ENCODE peak calls at places on chromosomes 7 and 10, in four cellular contexts. W is stomach, I is GM12878, C is adrenal gland. M is an unnamed sample.

GRCh38 chr7:7438851-7439250 is 96.8 kb downstream of the COL28A1 start:
- DNase-seq in W (no peak), I (no peak), C (no peak), M (no peak)

GRCh38 chr7:36986429-36987362 is 262.4 kb upstream of the AOAH start:
- DNase-seq in W (peak), I (no peak), C (peak), M (peak)

GRCh38 chr10:29712108-29712507 is 77.3 kb upstream of the SVIL start:
- DNase-seq in W (no peak), I (no peak), C (no peak), M (no peak)

GRCh38 chr10:29841724-29842649 is 207.2 kb upstream of the SVIL start:
- DNase-seq in W (peak), I (no peak), C (no peak), M (no peak)

GRCh38 chr7:137734221-137734620 is 112.6 kb downstream of the DGKI start:
- DNase-seq in W (no peak), I (no peak), C (no peak), M (no peak)

GRCh38 chr10:28089467-28089866 is 90.6 kb upstream of the ODAD2 start:
- DNase-seq in W (no peak), I (no peak), C (no peak), M (no peak)

GRCh38 chr7:149075286-149075685 is 15.2 kb downstream of the ZNF786 start:
- DNase-seq in W (no peak), I (no peak), C (no peak), M (no peak)

GRCh38 chr10:78259394-78259793 is 225.7 kb downstream of the RPS24 start:
- DNase-seq in W (no peak), I (no peak), C (no peak), M (no peak)

DNA sequence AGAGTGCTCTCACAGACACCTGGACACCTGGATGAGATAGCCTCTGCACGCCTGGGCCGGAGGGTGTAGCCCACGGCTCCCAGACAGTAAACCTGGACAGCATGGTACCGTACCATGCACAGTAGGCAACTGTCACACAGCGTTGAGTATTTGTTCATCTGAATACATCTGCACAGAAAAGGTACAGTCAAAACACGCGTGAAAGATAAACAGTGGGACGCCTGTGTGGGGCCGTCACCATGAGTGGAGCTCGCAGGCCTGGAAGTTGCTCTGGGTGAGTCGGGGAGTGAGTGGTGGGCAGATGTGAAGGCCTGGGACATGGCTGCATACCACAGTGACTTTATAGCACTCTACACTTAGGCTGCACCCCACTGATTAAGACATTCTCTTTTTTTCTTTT is 280.0 kb upstream of the SHH start:
- DNase-seq in W (no peak), I (no peak), C (no peak), M (no peak)
- TF ChIP-seq CTCF in W (no peak), I (no peak), C (no peak), M (no peak)

GRCh38 chr10:102245101-102245931 is at the start of gene GBF1:
- DNase-seq in W (peak), I (peak), C (peak), M (peak)
- TF ChIP-seq POLR2A in W (no peak), I (peak), C (peak), M (peak)

GRCh38 chr10:125144209-125144608 is 16.2 kb downstream of the CTBP2 start:
- DNase-seq in W (no peak), I (no peak), C (no peak), M (no peak)
- TF ChIP-seq CTCF in W (no peak), I (no peak), C (no peak), M (no peak)

DNA sequence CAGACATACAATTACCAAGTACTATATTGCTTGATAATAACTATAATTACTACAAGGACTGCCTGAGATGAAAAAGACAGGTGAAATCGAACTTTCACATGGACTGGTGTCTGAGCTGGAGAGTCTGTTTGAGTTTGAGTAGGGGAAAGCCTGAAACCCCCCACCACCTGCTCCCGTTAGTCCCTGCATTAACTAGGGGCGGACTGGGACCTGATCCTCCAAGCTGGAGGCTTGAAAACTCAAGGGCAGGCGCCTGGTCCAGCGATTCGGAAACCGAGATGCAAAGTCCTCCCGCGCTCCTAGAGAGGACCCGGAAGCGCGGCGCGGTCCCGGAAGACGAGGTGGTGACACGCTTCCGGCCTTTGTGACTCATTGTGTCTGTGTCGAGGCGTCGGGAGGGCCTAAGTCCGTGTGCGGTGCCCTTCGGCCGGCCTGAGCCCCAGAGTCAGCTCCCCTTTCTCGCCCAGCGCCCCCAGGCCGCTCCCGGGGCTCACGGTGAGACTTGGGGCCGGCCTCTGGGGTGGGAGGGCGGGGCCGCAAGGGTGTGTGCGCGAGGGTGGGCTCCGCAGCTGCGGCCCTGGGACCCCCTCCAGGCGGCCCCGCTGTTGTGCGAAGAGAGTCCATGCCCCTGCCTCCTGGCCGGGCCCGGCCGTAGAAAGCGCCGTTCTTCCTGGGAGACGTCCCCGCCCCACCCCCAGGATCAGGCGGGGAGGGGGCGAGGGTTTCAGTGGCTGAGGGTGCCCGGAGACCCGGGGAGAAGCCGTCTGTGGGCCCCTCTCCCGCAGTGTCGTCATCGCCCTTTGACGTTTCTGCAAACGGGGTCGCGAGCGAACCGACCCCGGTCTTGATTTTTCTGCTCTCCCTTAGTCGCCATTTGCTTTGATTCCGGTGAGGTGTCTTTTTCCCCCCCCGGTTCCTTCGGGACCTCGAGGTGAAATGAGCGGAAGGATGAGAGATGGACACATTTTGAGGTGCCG is at the start of gene ZKSCAN1:
- DNase-seq in W (peak), I (peak), C (peak), M (peak)
- TF ChIP-seq POLR2A in W (no peak), I (peak), C (peak), M (peak)

GRCh38 chr10:43648083-43648391 is 644 bp downstream of the ZNF32 start:
- DNase-seq in W (no peak), I (no peak), C (no peak), M (no peak)
- TF ChIP-seq CTCF in W (no peak), I (no peak), C (no peak), M (no peak)

GRCh38 chr10:3784510-3785250 is at the start of gene KLF6:
- DNase-seq in W (peak), I (no peak), C (peak), M (no peak)
- TF ChIP-seq POLR2A in W (no peak), I (peak), C (peak), M (peak)

GRCh38 chr7:99407849-99408346 is 499 bp downstream of the PDAP1 start:
- DNase-seq in W (peak), I (no peak), C (peak), M (peak)

GRCh38 chr7:99409192-99409572 is 413 bp downstream of the BUD31 start:
- DNase-seq in W (no peak), I (no peak), C (peak), M (no peak)

GRCh38 chr7:99406557-99406956 is 1.8 kb downstream of the PDAP1 start:
- DNase-seq in W (no peak), I (no peak), C (no peak), M (no peak)

GRCh38 chr7:99409814-99410213 is 1.0 kb downstream of the BUD31 start:
- DNase-seq in W (no peak), I (no peak), C (no peak), M (no peak)

GRCh38 chr7:99408347-99409191 is at the start of the genes BUD31 and PDAP1:
- DNase-seq in W (peak), I (peak), C (peak), M (peak)
- TF ChIP-seq CTCF in W (no peak), I (no peak), C (no peak), M (peak)

GRCh38 chr7:727806-728460 is 852 bp upstream of the PRKAR1B start:
- DNase-seq in W (no peak), I (no peak), C (no peak), M (no peak)

GRCh38 chr7:725223-726005 is 1.1 kb upstream of the DNAAF5 start:
- DNase-seq in W (no peak), I (no peak), C (no peak), M (peak)

GRCh38 chr7:726854-727103 is 280 bp downstream of the DNAAF5 start:
- DNase-seq in W (no peak), I (no peak), C (no peak), M (peak)

GRCh38 chr7:727104-727805 is at the start of gene PRKAR1B:
- DNase-seq in W (no peak), I (no peak), C (no peak), M (peak)

DNA sequence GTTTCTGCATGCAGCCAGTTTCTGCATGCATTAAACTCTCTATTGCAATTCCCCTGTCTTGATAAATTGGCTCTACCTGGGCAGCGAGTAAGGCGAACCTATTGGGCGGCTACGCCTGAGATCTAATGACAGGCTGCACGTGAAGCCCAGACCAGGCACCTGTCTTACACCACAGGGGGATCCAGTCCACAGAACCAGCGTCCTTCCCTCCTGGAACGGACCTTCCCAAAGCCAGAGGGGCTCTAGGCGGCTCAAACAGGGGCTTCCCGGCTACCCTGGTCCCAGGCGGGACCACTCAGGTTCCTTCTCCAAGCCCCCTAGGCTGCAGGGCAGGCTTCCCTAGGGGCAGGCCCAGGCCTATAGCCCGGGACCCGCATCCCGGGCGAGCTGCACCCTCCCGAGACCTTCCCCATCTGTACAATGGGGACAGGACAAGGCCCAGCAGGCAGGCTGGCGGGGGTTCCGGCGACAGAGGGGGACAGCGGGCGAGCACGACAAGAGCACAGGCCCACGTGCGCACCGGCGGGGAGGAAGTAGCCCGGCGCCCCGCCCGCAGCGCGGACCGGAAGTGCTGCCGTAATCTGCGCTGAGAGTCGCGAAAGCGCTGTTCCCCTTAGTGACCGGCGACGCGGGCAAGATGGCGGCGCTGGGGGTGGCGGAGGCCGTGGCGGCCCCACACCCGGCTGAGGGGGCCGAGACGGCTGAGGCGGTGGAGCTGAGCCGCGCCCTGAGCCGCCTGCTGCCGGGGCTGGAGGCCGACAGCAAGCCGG is at the start of gene DNAAF5:
- DNase-seq in W (peak), I (peak), C (peak), M (peak)
- TF ChIP-seq POLR2A in W (no peak), I (peak), C (no peak), M (no peak)